ENCODE peak calls at places on chromosomes 1 and 21, in five cellular contexts. R is GM12892, O is transverse colon, G is H1, V is H54. L is an unnamed sample.
A peak's percentile ranks its signal among the peaks of the same experiment; 100 is the strongest.

GRCh38 chr21:42565206-42565810 is 51.7 kb downstream of the SLC37A1 start:
- DNase-seq in R (no peak), O (peak; percentile 6), G (no peak), V (no peak), L (no peak)

GRCh38 chr21:43609501-43610340 is 49.6 kb downstream of the HSF2BP start:
- DNase-seq in R (no peak), O (peak; percentile 71), G (no peak), V (no peak), L (no peak)

GRCh38 chr1:203283597-203283996 is 21.7 kb upstream of the BTG2 start:
- DNase-seq in R (no peak), O (no peak), G (no peak), V (no peak), L (no peak)

GRCh38 chr1:159686599-159687299 is 27.6 kb downstream of the CRP start:
- DNase-seq in R (no peak), O (no peak), G (no peak), V (no peak), L (no peak)

GRCh38 chr1:28509705-28510349 is 4.0 kb downstream of the RCC1 start:
- DNase-seq in R (no peak), O (no peak), G (no peak), V (no peak), L (peak; percentile 62)

GRCh38 chr1:91700771-91701493 is 185.0 kb downstream of the TGFBR3 start:
- DNase-seq in R (no peak), O (no peak), G (no peak), V (no peak), L (no peak)

GRCh38 chr1:56304975-56305374 is 274.4 kb downstream of the PLPP3 start:
- DNase-seq in R (no peak), O (no peak), G (no peak), V (no peak), L (no peak)

GRCh38 chr1:75668813-75669212 is 55.7 kb upstream of the ACADM start:
- DNase-seq in R (no peak), O (no peak), G (no peak), V (no peak), L (no peak)

GRCh38 chr1:84582802-84583587 is 8.8 kb upstream of the CTBS start:
- DNase-seq in R (no peak), O (no peak), G (no peak), V (no peak), L (no peak)

GRCh38 chr1:161962094-161962887 is 61.4 kb downstream of the OLFML2B start:
- DNase-seq in R (no peak), O (no peak), G (no peak), V (peak; percentile 54), L (no peak)

GRCh38 chr1:15128520-15129313 is 24.8 kb upstream of the TMEM51 start:
- DNase-seq in R (peak; percentile 79), O (peak; percentile 81), G (peak; percentile 94), V (peak; percentile 56), L (peak; percentile 65)

GRCh38 chr1:161244888-161245287 is 6.9 kb upstream of the NR1I3 start:
- DNase-seq in R (no peak), O (no peak), G (no peak), V (no peak), L (no peak)

GRCh38 chr1:50553921-50554320 is 130.7 kb upstream of the DMRTA2 start:
- DNase-seq in R (no peak), O (no peak), G (no peak), V (no peak), L (no peak)

GRCh38 chr1:225567789-225568188 is 85.1 kb downstream of the ENAH start:
- DNase-seq in R (no peak), O (no peak), G (no peak), V (no peak), L (peak; percentile 13)

GRCh38 chr1:58885998-58886397 is 102.2 kb upstream of the JUN start:
- DNase-seq in R (no peak), O (no peak), G (no peak), V (no peak), L (peak; percentile 42)

GRCh38 chr1:165824269-165824643 is 3.2 kb upstream of the UCK2 start:
- DNase-seq in R (no peak), O (no peak), G (no peak), V (no peak), L (no peak)

GRCh38 chr21:37687001-37687400 is 229.3 kb downstream of the KCNJ6 start:
- DNase-seq in R (no peak), O (no peak), G (no peak), V (no peak), L (no peak)

GRCh38 chr1:104794035-104794434 is 1044.3 kb downstream of the AMY1C start:
- DNase-seq in R (no peak), O (no peak), G (no peak), V (no peak), L (no peak)

GRCh38 chr1:31855038-31855845 is 39.4 kb upstream of the SPOCD1 start:
- DNase-seq in R (no peak), O (no peak), G (no peak), V (peak; percentile 31), L (no peak)

GRCh38 chr1:162560303-162561036 is 1.1 kb upstream of the UAP1 start:
- DNase-seq in R (no peak), O (no peak), G (no peak), V (no peak), L (peak; percentile 8)

GRCh38 chr1:117210831-117211261 is at the start of gene VTCN1:
- DNase-seq in R (no peak), O (peak; percentile 33), G (no peak), V (no peak), L (no peak)

GRCh38 chr1:21302747-21303715 is 12.8 kb upstream of the ECE1 start:
- DNase-seq in R (no peak), O (peak; percentile 84), G (no peak), V (peak; percentile 56), L (no peak)

GRCh38 chr1:94658221-94658620 is 116.7 kb upstream of the F3 start:
- DNase-seq in R (no peak), O (no peak), G (peak; percentile 30), V (no peak), L (no peak)

GRCh38 chr21:34020005-34020847 is 53.2 kb upstream of the MRPS6 start:
- DNase-seq in R (no peak), O (no peak), G (no peak), V (no peak), L (peak; percentile 89)

GRCh38 chr21:31366825-31367224 is 22.8 kb upstream of the TIAM1 start:
- DNase-seq in R (no peak), O (no peak), G (no peak), V (peak; percentile 65), L (no peak)

GRCh38 chr1:188937965-188938551 is 1539.6 kb downstream of the BRINP3 start:
- DNase-seq in R (no peak), O (no peak), G (no peak), V (no peak), L (peak; percentile 10)

GRCh38 chr1:20081331-20081810 is 11.4 kb downstream of the PLA2G5 start:
- DNase-seq in R (no peak), O (no peak), G (no peak), V (no peak), L (no peak)

GRCh38 chr21:18350216-18350615 is 53.4 kb downstream of the TMPRSS15 start:
- DNase-seq in R (no peak), O (no peak), G (no peak), V (no peak), L (no peak)

GRCh38 chr1:145964328-145965118 is at the start of the genes ANKRD34A and POLR3GL:
- DNase-seq in R (peak; percentile 82), O (peak; percentile 97), G (peak; percentile 87), V (peak; percentile 83), L (peak; percentile 94)

GRCh38 chr1:94092210-94092613 is 28.7 kb downstream of the ABCA4 start:
- DNase-seq in R (no peak), O (no peak), G (no peak), V (no peak), L (peak; percentile 23)

GRCh38 chr1:63522891-63523728 is at the start of the genes EFCAB7 and ITGB3BP:
- DNase-seq in R (peak; percentile 27), O (peak; percentile 86), G (peak; percentile 89), V (peak; percentile 50), L (peak; percentile 93)
- TF ChIP-seq POLR2A in R (peak; percentile 74), O (peak; percentile 39), G (peak; percentile 60), V (peak; percentile 28), L (peak; percentile 57)

GRCh38 chr1:153973071-153973470 is 4.4 kb downstream of the JTB start:
- DNase-seq in R (no peak), O (no peak), G (no peak), V (no peak), L (no peak)

GRCh38 chr1:153976819-153977249 is 640 bp downstream of the JTB start:
- DNase-seq in R (no peak), O (no peak), G (no peak), V (no peak), L (no peak)

GRCh38 chr1:153977250-153978240 is at the start of gene JTB:
- DNase-seq in R (peak; percentile 92), O (peak; percentile 92), G (peak; percentile 88), V (peak; percentile 64), L (peak; percentile 90)

GRCh38 chr1:153970346-153970745 is 2.6 kb downstream of the CREB3L4 start:
- DNase-seq in R (no peak), O (no peak), G (no peak), V (no peak), L (no peak)

DNA sequence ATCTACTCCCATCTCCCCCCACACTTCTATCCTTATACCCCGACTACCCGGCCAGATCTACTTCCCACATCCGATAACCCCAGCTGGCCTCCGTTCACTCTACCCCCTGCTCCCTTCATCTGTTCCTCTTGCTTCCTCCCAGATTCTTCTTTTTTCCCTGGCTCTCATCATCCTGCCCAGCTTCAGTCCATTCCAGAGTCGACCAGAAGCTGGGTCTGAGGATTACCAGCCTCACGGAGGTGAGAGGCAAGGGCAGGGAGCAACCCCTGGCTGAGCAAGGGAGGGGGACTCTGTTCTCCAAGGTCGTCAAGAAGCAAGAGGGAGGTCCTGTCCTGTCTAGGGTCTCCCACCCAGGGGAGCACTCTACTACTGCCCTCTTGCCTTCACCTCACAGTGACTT is 4.0 kb downstream of the JTB start:
- DNase-seq in R (no peak), O (no peak), G (no peak), V (no peak), L (no peak)
- TF ChIP-seq POLR2A in R (peak; percentile 36), O (no peak), G (no peak), V (no peak), L (no peak)

GRCh38 chr1:206507395-206508129 is at the start of gene RASSF5:
- DNase-seq in R (peak; percentile 81), O (peak; percentile 86), G (peak; percentile 94), V (peak; percentile 60), L (peak; percentile 76)
- TF ChIP-seq POLR2A in R (peak; percentile 82), O (peak; percentile 39), G (peak; percentile 88), V (peak; percentile 95), L (no peak)

DNA sequence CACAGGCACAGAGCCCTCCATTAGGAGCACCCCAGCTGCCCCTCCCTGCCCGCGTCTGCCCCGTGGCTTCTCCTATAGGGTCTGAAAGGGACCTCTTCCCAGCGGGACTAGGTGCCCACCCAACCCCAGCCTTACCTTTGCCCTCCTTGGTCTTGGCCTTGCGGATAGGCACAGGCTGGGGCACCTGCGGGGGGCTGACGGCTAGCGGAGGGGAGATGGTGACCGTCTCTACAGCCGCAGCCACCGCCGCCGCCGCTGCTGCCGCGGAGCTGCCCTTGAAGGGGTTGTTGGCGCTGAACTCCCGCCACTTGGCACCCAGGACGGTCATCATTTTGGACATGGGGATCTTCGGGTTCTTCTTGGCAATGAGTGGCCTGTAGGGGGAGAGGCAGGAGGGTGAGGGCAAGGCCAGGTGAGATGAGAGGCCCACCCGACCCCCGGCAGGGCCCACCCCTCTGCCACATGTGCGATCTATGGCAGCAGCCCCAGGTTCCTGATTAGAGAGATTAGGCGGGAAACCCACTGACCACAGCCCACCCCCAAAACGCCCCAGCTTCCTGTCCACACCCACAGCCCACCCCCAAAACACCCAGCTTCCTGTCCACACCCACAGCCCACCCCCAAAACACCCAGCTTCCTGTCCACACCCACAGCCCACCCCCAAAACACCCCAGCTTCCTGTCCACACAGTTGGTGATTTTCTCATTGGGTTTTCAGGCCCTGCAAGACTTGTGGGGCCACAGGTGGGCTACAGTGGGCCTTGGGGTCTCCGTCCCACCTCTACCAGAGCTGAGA is 25.4 kb downstream of the CHD5 start:
- DNase-seq in R (no peak), O (no peak), G (no peak), V (no peak), L (peak; percentile 17)
- TF ChIP-seq POLR2A in R (no peak), O (no peak), G (no peak), V (no peak), L (no peak)